ENCODE peak calls at places on chromosomes 13 and 19, in seven cellular contexts. One of them, this sample, is unnamed.

GRCh38 chr13:87361216-87361615 is 310.0 kb upstream of the SLITRK5 start:
- DNase-seq in H1: no peak
- DNase-seq in HepG2: no peak
- DNase-seq in K562: no peak
- DNase-seq in GM12891: no peak
- DNase-seq in GM12878: no peak
- DNase-seq in SK-N-SH: no peak
- DNase-seq in this sample: no peak

GRCh38 chr13:100392709-100393630 is 195.6 kb downstream of the GGACT start:
- DNase-seq in HepG2: peak
- DNase-seq in K562: peak
- DNase-seq in SK-N-SH: no peak
- DNase-seq in GM12891: no peak
- DNase-seq in GM12878: peak
- DNase-seq in H1: no peak
- DNase-seq in this sample: no peak

GRCh38 chr19:18093439-18094161 is 4.0 kb upstream of the MAST3 start:
- DNase-seq in GM12891: no peak
- DNase-seq in K562: peak
- DNase-seq in SK-N-SH: peak
- DNase-seq in H1: no peak
- DNase-seq in HepG2: peak
- DNase-seq in GM12878: no peak
- DNase-seq in this sample: no peak

GRCh38 chr13:50257646-50258045 is 242.4 kb downstream of the KCNRG start:
- DNase-seq in HepG2: no peak
- DNase-seq in GM12891: no peak
- DNase-seq in GM12878: no peak
- DNase-seq in SK-N-SH: no peak
- DNase-seq in K562: no peak
- DNase-seq in H1: no peak
- DNase-seq in this sample: no peak

GRCh38 chr13:98482476-98483444 is 94.1 kb downstream of the STK24 start:
- DNase-seq in HepG2: no peak
- DNase-seq in GM12878: no peak
- DNase-seq in GM12891: no peak
- DNase-seq in K562: no peak
- DNase-seq in H1: no peak
- DNase-seq in SK-N-SH: no peak
- DNase-seq in this sample: no peak

GRCh38 chr19:48433337-48433736 is 12.4 kb upstream of the GRWD1 start:
- DNase-seq in K562: no peak
- DNase-seq in GM12891: no peak
- DNase-seq in SK-N-SH: no peak
- DNase-seq in GM12878: no peak
- DNase-seq in HepG2: no peak
- DNase-seq in H1: no peak
- DNase-seq in this sample: no peak

GRCh38 chr19:16326401-16327130 is 1.9 kb downstream of the KLF2 start:
- DNase-seq in H1: peak
- DNase-seq in SK-N-SH: no peak
- DNase-seq in HepG2: no peak
- DNase-seq in GM12891: no peak
- DNase-seq in K562: no peak
- DNase-seq in GM12878: no peak
- DNase-seq in this sample: no peak

GRCh38 chr19:47461876-47462275 is 9.8 kb downstream of the SLC8A2 start:
- DNase-seq in SK-N-SH: no peak
- DNase-seq in HepG2: no peak
- DNase-seq in GM12891: no peak
- DNase-seq in H1: no peak
- DNase-seq in K562: no peak
- DNase-seq in GM12878: no peak
- DNase-seq in this sample: no peak

GRCh38 chr13:78131811-78132210 is 213.2 kb upstream of the EDNRB start:
- DNase-seq in HepG2: no peak
- DNase-seq in GM12891: no peak
- DNase-seq in SK-N-SH: no peak
- DNase-seq in GM12878: no peak
- DNase-seq in K562: no peak
- DNase-seq in H1: no peak
- DNase-seq in this sample: no peak

GRCh38 chr19:48685583-48685982 is 10.2 kb upstream of the FUT2 start:
- DNase-seq in HepG2: peak
- DNase-seq in H1: no peak
- DNase-seq in K562: no peak
- DNase-seq in SK-N-SH: no peak
- DNase-seq in GM12891: no peak
- DNase-seq in GM12878: no peak
- DNase-seq in this sample: no peak

GRCh38 chr13:73109969-73110368 is 51.2 kb downstream of the KLF5 start:
- DNase-seq in SK-N-SH: no peak
- DNase-seq in HepG2: no peak
- DNase-seq in H1: no peak
- DNase-seq in K562: no peak
- DNase-seq in GM12891: no peak
- DNase-seq in GM12878: no peak
- DNase-seq in this sample: no peak

GRCh38 chr13:78657699-78658629 is 991 bp downstream of the OBI1 start:
- DNase-seq in HepG2: peak
- DNase-seq in SK-N-SH: peak
- DNase-seq in H1: no peak
- DNase-seq in GM12891: no peak
- DNase-seq in K562: no peak
- DNase-seq in GM12878: no peak
- DNase-seq in this sample: no peak

GRCh38 chr13:95386370-95386769 is 85.1 kb upstream of the ABCC4 start:
- DNase-seq in H1: no peak
- DNase-seq in K562: no peak
- DNase-seq in SK-N-SH: no peak
- DNase-seq in GM12891: no peak
- DNase-seq in GM12878: no peak
- DNase-seq in HepG2: no peak
- DNase-seq in this sample: no peak

GRCh38 chr13:95385373-95385772 is 84.1 kb upstream of the ABCC4 start:
- DNase-seq in H1: no peak
- DNase-seq in GM12878: no peak
- DNase-seq in K562: no peak
- DNase-seq in HepG2: no peak
- DNase-seq in SK-N-SH: no peak
- DNase-seq in GM12891: no peak
- DNase-seq in this sample: no peak

GRCh38 chr13:95388420-95389079 is 87.3 kb upstream of the ABCC4 start:
- DNase-seq in SK-N-SH: no peak
- DNase-seq in K562: no peak
- DNase-seq in H1: no peak
- DNase-seq in HepG2: no peak
- DNase-seq in GM12878: no peak
- DNase-seq in GM12891: no peak
- DNase-seq in this sample: no peak

GRCh38 chr13:95382906-95383305 is 81.7 kb upstream of the ABCC4 start:
- DNase-seq in SK-N-SH: no peak
- DNase-seq in HepG2: no peak
- DNase-seq in K562: no peak
- DNase-seq in GM12878: no peak
- DNase-seq in H1: no peak
- DNase-seq in GM12891: no peak
- DNase-seq in this sample: no peak

DNA sequence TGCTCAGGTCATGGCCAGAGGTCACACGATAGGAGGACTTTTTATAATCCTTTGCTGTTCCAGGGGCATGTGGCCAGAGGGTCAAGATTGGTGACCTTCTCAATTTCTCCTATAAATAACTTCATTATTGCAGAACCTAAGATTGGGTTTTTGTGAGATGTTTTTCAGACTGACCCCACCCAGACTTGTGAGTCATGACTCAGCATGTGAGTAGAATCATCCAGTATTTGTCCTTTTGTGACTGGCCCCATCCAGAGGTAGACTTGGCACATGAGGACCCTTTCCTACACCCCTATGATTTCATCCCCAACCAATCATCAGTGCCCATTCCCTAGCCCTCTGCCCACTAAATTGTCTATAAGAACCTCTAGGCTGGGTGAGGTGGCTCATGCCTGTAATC is 84.6 kb upstream of the ABCC4 start:
- DNase-seq in HepG2: no peak
- DNase-seq in K562: no peak
- DNase-seq in GM12878: no peak
- DNase-seq in SK-N-SH: no peak
- DNase-seq in GM12891: no peak
- DNase-seq in H1: no peak
- DNase-seq in this sample: no peak
- TF ChIP-seq TAF1 in HepG2: no peak
- TF ChIP-seq TAF1 in K562: no peak
- TF ChIP-seq TAF1 in GM12878: no peak
- TF ChIP-seq TAF1 in SK-N-SH: no peak
- TF ChIP-seq TAF1 in GM12891: no peak
- TF ChIP-seq TAF1 in H1: no peak
- TF ChIP-seq TAF1 in this sample: no peak

GRCh38 chr13:80214050-80214449 is 126.9 kb downstream of the SPRY2 start:
- DNase-seq in HepG2: no peak
- DNase-seq in SK-N-SH: no peak
- DNase-seq in GM12878: no peak
- DNase-seq in K562: no peak
- DNase-seq in H1: no peak
- DNase-seq in GM12891: no peak
- DNase-seq in this sample: no peak

GRCh38 chr13:80215368-80215767 is 125.6 kb downstream of the SPRY2 start:
- DNase-seq in H1: no peak
- DNase-seq in SK-N-SH: no peak
- DNase-seq in GM12891: no peak
- DNase-seq in HepG2: no peak
- DNase-seq in K562: no peak
- DNase-seq in GM12878: no peak
- DNase-seq in this sample: no peak

GRCh38 chr13:80214521-80214941 is 126.4 kb downstream of the SPRY2 start:
- DNase-seq in HepG2: no peak
- DNase-seq in SK-N-SH: peak
- DNase-seq in GM12878: no peak
- DNase-seq in K562: no peak
- DNase-seq in H1: no peak
- DNase-seq in GM12891: no peak
- DNase-seq in this sample: no peak

GRCh38 chr13:80213201-80213600 is 127.7 kb downstream of the SPRY2 start:
- DNase-seq in K562: no peak
- DNase-seq in GM12878: no peak
- DNase-seq in H1: no peak
- DNase-seq in GM12891: no peak
- DNase-seq in HepG2: no peak
- DNase-seq in SK-N-SH: no peak
- DNase-seq in this sample: no peak

GRCh38 chr13:80217614-80218456 is 123.1 kb downstream of the SPRY2 start:
- DNase-seq in SK-N-SH: no peak
- DNase-seq in GM12878: no peak
- DNase-seq in K562: no peak
- DNase-seq in GM12891: no peak
- DNase-seq in HepG2: no peak
- DNase-seq in H1: no peak
- DNase-seq in this sample: no peak
- TF ChIP-seq TAF1 in SK-N-SH: no peak
- TF ChIP-seq TAF1 in GM12878: no peak
- TF ChIP-seq TAF1 in K562: no peak
- TF ChIP-seq TAF1 in GM12891: no peak
- TF ChIP-seq TAF1 in HepG2: no peak
- TF ChIP-seq TAF1 in H1: no peak
- TF ChIP-seq TAF1 in this sample: no peak

DNA sequence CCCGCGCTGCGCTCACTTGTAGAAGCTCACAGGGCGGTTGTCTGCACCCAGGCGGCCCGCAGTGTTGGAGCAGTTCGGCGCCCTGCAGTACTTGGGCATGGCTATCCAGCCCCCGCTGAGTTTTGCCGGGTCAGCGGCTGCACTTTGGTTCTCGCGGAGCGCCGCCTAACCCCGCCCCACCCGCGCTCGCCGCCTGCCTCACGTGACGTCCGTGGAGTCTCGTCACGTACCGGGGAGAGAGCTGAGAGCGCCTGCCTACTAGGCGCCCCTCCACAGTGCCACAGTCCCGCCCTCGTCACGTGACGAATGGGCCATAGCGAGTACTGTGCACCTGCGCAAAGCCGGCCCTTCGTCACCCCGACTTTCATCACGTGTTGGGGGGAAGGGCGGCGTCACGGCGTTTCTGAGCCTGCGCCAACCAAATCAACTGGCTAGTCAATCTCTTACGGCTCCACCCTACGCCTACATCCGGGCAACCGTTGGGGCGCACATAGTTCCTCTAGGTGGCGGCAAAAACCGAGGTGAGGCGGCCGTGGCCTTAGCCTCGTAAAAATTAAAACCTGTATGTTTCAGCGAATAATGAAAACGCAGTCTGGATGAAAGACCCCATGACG is at the start of gene THAP8:
- DNase-seq in HepG2: peak
- DNase-seq in K562: peak
- DNase-seq in GM12891: peak
- DNase-seq in SK-N-SH: peak
- DNase-seq in GM12878: peak
- DNase-seq in H1: peak
- DNase-seq in this sample: peak
- TF ChIP-seq TAF1 in HepG2: peak
- TF ChIP-seq TAF1 in K562: no peak
- TF ChIP-seq TAF1 in GM12891: peak
- TF ChIP-seq TAF1 in SK-N-SH: peak
- TF ChIP-seq TAF1 in GM12878: no peak
- TF ChIP-seq TAF1 in H1: peak
- TF ChIP-seq TAF1 in this sample: peak

GRCh38 chr13:93922063-93922462 is 557.4 kb downstream of the DCT start:
- DNase-seq in K562: no peak
- DNase-seq in H1: no peak
- DNase-seq in SK-N-SH: no peak
- DNase-seq in HepG2: no peak
- DNase-seq in GM12878: no peak
- DNase-seq in GM12891: no peak
- DNase-seq in this sample: no peak
- TF ChIP-seq TAF1 in K562: no peak
- TF ChIP-seq TAF1 in H1: no peak
- TF ChIP-seq TAF1 in SK-N-SH: no peak
- TF ChIP-seq TAF1 in HepG2: no peak
- TF ChIP-seq TAF1 in GM12878: no peak
- TF ChIP-seq TAF1 in GM12891: no peak
- TF ChIP-seq TAF1 in this sample: no peak